ENCODE peak calls at places on chromosomes 1 and 21, in six cellular contexts. S is NCI-H1105, E is heart right ventricle, I is ELR, R is activated T-helper 1 cell treated with Interleukin-2 at 50 U/mL for 16 hours, J is stromal cell of bone marrow. N is an unnamed sample.

GRCh38 chr1:72063364-72063763 is 219.0 kb downstream of the NEGR1 start:
- DNase-seq in S (no peak), E (no peak), I (peak), R (no peak), J (no peak), N (no peak)

GRCh38 chr1:162916407-162916806 is 55.4 kb upstream of the CCDC190 start:
- DNase-seq in S (no peak), E (no peak), I (peak), R (no peak), J (peak), N (no peak)

GRCh38 chr1:33358114-33358770 is 37.3 kb upstream of the A3GALT2 start:
- DNase-seq in S (no peak), E (no peak), I (no peak), R (no peak), J (no peak), N (no peak)

GRCh38 chr21:35222541-35222941 is 173.4 kb upstream of the RUNX1 start:
- DNase-seq in S (no peak), E (no peak), I (peak), R (no peak), J (no peak), N (no peak)

GRCh38 chr1:240672132-240672811 is 60.3 kb upstream of the GREM2 start:
- DNase-seq in S (no peak), E (no peak), I (no peak), R (no peak), J (no peak), N (no peak)

GRCh38 chr1:228316589-228317387 is 89.8 kb downstream of the TRIM11 start:
- DNase-seq in S (no peak), E (no peak), I (no peak), R (no peak), J (no peak), N (no peak)

GRCh38 chr1:168472244-168472643 is 71.6 kb downstream of the XCL2 start:
- DNase-seq in S (no peak), E (no peak), I (no peak), R (no peak), J (no peak), N (no peak)

GRCh38 chr21:35024475-35024874 is 24.6 kb downstream of the RUNX1 start:
- DNase-seq in S (no peak), E (no peak), I (no peak), R (no peak), J (no peak), N (no peak)

GRCh38 chr1:185720633-185721272 is 13.4 kb upstream of the HMCN1 start:
- DNase-seq in S (no peak), E (peak), I (peak), R (no peak), J (no peak), N (peak)

GRCh38 chr1:180157108-180157507 is 2.4 kb downstream of the QSOX1 start:
- DNase-seq in S (no peak), E (no peak), I (peak), R (no peak), J (peak), N (no peak)

GRCh38 chr1:91567583-91567982 is 66.9 kb downstream of the CDC7 start:
- DNase-seq in S (no peak), E (no peak), I (no peak), R (no peak), J (no peak), N (no peak)

GRCh38 chr21:29638761-29639327 is 301.0 kb downstream of the GRIK1 start:
- DNase-seq in S (no peak), E (no peak), I (no peak), R (no peak), J (no peak), N (no peak)

GRCh38 chr1:156896490-156897033 is 3.0 kb downstream of the PEAR1 start:
- DNase-seq in S (no peak), E (no peak), I (peak), R (no peak), J (peak), N (no peak)

GRCh38 chr1:169312084-169312954 is 55.3 kb downstream of the NME7 start:
- DNase-seq in S (no peak), E (no peak), I (peak), R (peak), J (peak), N (no peak)

GRCh38 chr1:94739521-94740061 is 80.6 kb upstream of the SLC44A3 start:
- DNase-seq in S (no peak), E (no peak), I (peak), R (no peak), J (peak), N (no peak)

GRCh38 chr1:3063379-3064295 is 5.4 kb upstream of the PRDM16 start:
- DNase-seq in S (no peak), E (no peak), I (no peak), R (no peak), J (no peak), N (no peak)

GRCh38 chr1:235127774-235128452 is 724 bp downstream of the TOMM20 start:
- DNase-seq in S (no peak), E (no peak), I (no peak), R (no peak), J (no peak), N (peak)

GRCh38 chr21:34897828-34898227 is 151.3 kb downstream of the RUNX1 start:
- DNase-seq in S (no peak), E (no peak), I (no peak), R (no peak), J (no peak), N (no peak)

GRCh38 chr1:156643266-156644092 is 1.6 kb downstream of the BCAN start:
- DNase-seq in S (no peak), E (no peak), I (no peak), R (no peak), J (no peak), N (no peak)

GRCh38 chr21:28261291-28261690 is 731.4 kb downstream of the LTN1 start:
- DNase-seq in S (no peak), E (no peak), I (no peak), R (no peak), J (peak), N (no peak)

GRCh38 chr1:235943581-235944114 is 76.9 kb upstream of the LYST start:
- DNase-seq in S (no peak), E (no peak), I (peak), R (no peak), J (peak), N (no peak)

GRCh38 chr1:47580451-47580980 is 142.7 kb downstream of the FOXD2 start:
- DNase-seq in S (no peak), E (no peak), I (no peak), R (no peak), J (no peak), N (no peak)

GRCh38 chr1:7220007-7220406 is 434.8 kb downstream of the CAMTA1 start:
- DNase-seq in S (no peak), E (no peak), I (peak), R (no peak), J (no peak), N (no peak)

GRCh38 chr1:162310337-162310736 is 66.3 kb downstream of the SPATA46 start:
- DNase-seq in S (no peak), E (no peak), I (peak), R (no peak), J (no peak), N (no peak)

GRCh38 chr21:14901482-14901958 is 163.3 kb downstream of the NRIP1 start:
- DNase-seq in S (no peak), E (no peak), I (peak), R (no peak), J (no peak), N (no peak)

GRCh38 chr1:6003568-6004411 is 11.6 kb upstream of the NPHP4 start:
- DNase-seq in S (no peak), E (no peak), I (no peak), R (no peak), J (no peak), N (peak)

GRCh38 chr1:246397046-246397445 is 110.0 kb downstream of the SMYD3 start:
- DNase-seq in S (no peak), E (no peak), I (no peak), R (no peak), J (no peak), N (no peak)

GRCh38 chr1:81802601-81803422 is 2.1 kb downstream of the ADGRL2 start:
- DNase-seq in S (peak), E (peak), I (peak), R (no peak), J (peak), N (peak)

GRCh38 chr1:32636793-32637561 is 13.4 kb downstream of the ZBTB8OS start:
- DNase-seq in S (no peak), E (no peak), I (no peak), R (no peak), J (no peak), N (no peak)

GRCh38 chr1:6638226-6638625 is 13.6 kb downstream of the THAP3 start:
- DNase-seq in S (no peak), E (peak), I (no peak), R (no peak), J (peak), N (no peak)

GRCh38 chr1:28309702-28310101 is 19.1 kb upstream of the MED18 start:
- DNase-seq in S (no peak), E (no peak), I (no peak), R (no peak), J (no peak), N (no peak)

GRCh38 chr21:34989337-34990151 is 59.6 kb downstream of the RUNX1 start:
- DNase-seq in S (no peak), E (no peak), I (peak), R (no peak), J (peak), N (no peak)